ENCODE peak calls at places on chromosomes 13 and 19, in ten cellular contexts. X is Right ventricle myocardium superior, P is AG08396, G is mucosa of descending colon, H is M059J, I is AG09319, R is iPS DF 6.9, L is ovary, J is germinal center, A is NCI-H1694 treated with DMSO at 0.1 percent for 48 hours. Q is an unnamed sample.

GRCh38 chr13:46614582-46614981 is 61.6 kb downstream of the LRCH1 start:
- DNase-seq in R (no peak), A (no peak), H (no peak), G (no peak), J (no peak), L (no peak), X (no peak), P (no peak), I (no peak), Q (no peak)

GRCh38 chr19:45757696-45758095 is 11.4 kb downstream of the SIX5 start:
- DNase-seq in G (no peak), A (no peak), X (no peak), I (no peak), R (no peak), J (no peak), L (no peak), P (no peak), H (no peak), Q (no peak)

GRCh38 chr19:13987101-13987890 is 18.8 kb downstream of the RFX1 start:
- DNase-seq in R (no peak), J (no peak), G (no peak), P (no peak), I (no peak), X (peak; percentile 76), H (no peak), A (no peak), L (no peak), Q (no peak)

GRCh38 chr13:44155422-44156293 is 218.0 kb upstream of the SERP2 start:
- DNase-seq in J (no peak), H (no peak), P (peak; percentile 59), I (no peak), G (peak; percentile 61), A (no peak), X (peak; percentile 66), L (peak; percentile 72), R (no peak), Q (peak; percentile 60)

GRCh38 chr13:73299787-73300186 is 241.0 kb downstream of the KLF5 start:
- DNase-seq in R (no peak), X (no peak), A (no peak), I (no peak), L (no peak), G (no peak), H (peak; percentile 6), P (no peak), J (no peak), Q (no peak)

GRCh38 chr19:47097396-47098217 is 16.0 kb downstream of the ZC3H4 start:
- DNase-seq in X (peak; percentile 70), I (no peak), A (no peak), G (peak; percentile 58), L (no peak), J (no peak), H (no peak), P (no peak), R (no peak), Q (no peak)

GRCh38 chr19:32662186-32662585 is 12.8 kb downstream of the ANKRD27 start:
- DNase-seq in I (no peak), P (no peak), J (no peak), A (no peak), R (no peak), L (no peak), X (no peak), H (peak; percentile 47), G (no peak), Q (no peak)

GRCh38 chr19:12959482-12959881 is 2.5 kb upstream of the GADD45GIP1 start:
- DNase-seq in J (no peak), A (no peak), L (no peak), P (no peak), I (no peak), R (no peak), H (no peak), X (no peak), G (no peak), Q (no peak)

GRCh38 chr13:35474551-35474950 is 1.9 kb downstream of the MAB21L1 start:
- DNase-seq in X (no peak), P (no peak), A (no peak), G (no peak), I (no peak), L (no peak), H (peak; percentile 26), R (no peak), J (no peak), Q (no peak)

GRCh38 chr19:48308695-48309586 is 16.4 kb upstream of the EMP3 start:
- DNase-seq in G (no peak), H (no peak), X (no peak), R (no peak), L (no peak), J (no peak), I (no peak), A (peak; percentile 40), P (no peak), Q (peak; percentile 49)

GRCh38 chr13:25292301-25292700 is 5.0 kb upstream of the MTMR6 start:
- DNase-seq in I (no peak), G (no peak), X (no peak), P (peak; percentile 9), J (no peak), R (no peak), L (no peak), H (peak; percentile 10), A (peak; percentile 78), Q (no peak)

GRCh38 chr19:45906221-45906620 is 3.8 kb upstream of the MYPOP start:
- DNase-seq in I (no peak), J (no peak), L (no peak), G (no peak), X (no peak), A (no peak), H (peak; percentile 63), R (no peak), P (no peak), Q (no peak)

GRCh38 chr13:41019027-41019487 is at the start of gene ELF1:
- DNase-seq in H (peak; percentile 73), I (no peak), R (no peak), J (peak; percentile 70), X (no peak), L (peak; percentile 33), A (no peak), G (peak; percentile 51), P (peak; percentile 41), Q (no peak)

GRCh38 chr19:2042485-2043268 is 8.4 kb downstream of the MKNK2 start:
- DNase-seq in P (no peak), H (no peak), I (no peak), L (peak; percentile 80), A (no peak), X (peak; percentile 72), G (peak; percentile 72), R (no peak), J (no peak), Q (no peak)

GRCh38 chr13:93561553-93561952 is 334.9 kb downstream of the GPC6 start:
- DNase-seq in L (no peak), X (no peak), H (no peak), I (no peak), A (peak; percentile 91), J (no peak), G (no peak), R (peak; percentile 37), P (no peak), Q (no peak)

GRCh38 chr19:57850553-57851017 is 926 bp downstream of the ZNF587 start:
- DNase-seq in X (no peak), G (peak; percentile 64), L (no peak), P (no peak), A (no peak), J (no peak), H (no peak), R (no peak), I (no peak), Q (no peak)

GRCh38 chr13:44116562-44117315 is 237.0 kb downstream of the LACC1 start:
- DNase-seq in L (no peak), I (no peak), P (no peak), R (no peak), J (peak; percentile 10), H (no peak), G (no peak), X (no peak), A (no peak), Q (no peak)

GRCh38 chr13:44013666-44014291 is 134.1 kb downstream of the LACC1 start:
- DNase-seq in L (no peak), R (no peak), X (no peak), H (peak; percentile 79), J (no peak), P (peak; percentile 33), A (peak; percentile 1), G (no peak), I (peak; percentile 7), Q (no peak)

GRCh38 chr19:45469835-45470146 is 2.0 kb downstream of the FOSB start:
- DNase-seq in I (no peak), H (no peak), A (no peak), J (no peak), X (no peak), G (no peak), R (no peak), L (no peak), P (peak; percentile 90), Q (peak; percentile 84)

GRCh38 chr19:14005381-14006084 is 587 bp downstream of the RFX1 start:
- DNase-seq in G (peak; percentile 95), J (peak; percentile 89), H (peak; percentile 71), A (peak; percentile 18), R (no peak), L (peak; percentile 94), X (peak; percentile 95), P (peak; percentile 84), I (peak; percentile 55), Q (peak; percentile 78)

GRCh38 chr13:30916991-30917390 is 10.9 kb downstream of the MEDAG start:
- DNase-seq in G (no peak), X (no peak), J (no peak), H (no peak), A (no peak), R (no peak), I (no peak), P (no peak), L (no peak), Q (no peak)

GRCh38 chr13:26348966-26349365 is 95.0 kb downstream of the CDK8 start:
- DNase-seq in H (no peak), R (no peak), X (no peak), L (no peak), P (no peak), I (no peak), J (no peak), G (no peak), A (no peak), Q (no peak)

GRCh38 chr13:44812818-44813217 is 176.5 kb downstream of the NUFIP1 start:
- DNase-seq in L (no peak), R (no peak), G (no peak), P (no peak), H (no peak), A (no peak), X (no peak), I (no peak), J (no peak), Q (no peak)

GRCh38 chr13:99876651-99877050 is 94.9 kb downstream of the ZIC5 start:
- DNase-seq in I (no peak), X (no peak), A (no peak), L (no peak), P (no peak), G (no peak), J (no peak), R (no peak), H (no peak), Q (no peak)

GRCh38 chr19:4390017-4390861 is 10.1 kb downstream of the SH3GL1 start:
- DNase-seq in P (no peak), R (no peak), J (no peak), H (no peak), X (no peak), L (peak; percentile 38), I (no peak), G (no peak), A (no peak), Q (no peak)

GRCh38 chr19:11382898-11383705 is 1.0 kb downstream of the EPOR start:
- DNase-seq in P (peak; percentile 68), A (no peak), L (no peak), G (peak; percentile 70), I (no peak), J (peak; percentile 68), X (peak; percentile 73), R (no peak), H (peak; percentile 36), Q (no peak)

GRCh38 chr13:107258599-107259187 is 690.8 kb upstream of the ARGLU1 start:
- DNase-seq in R (no peak), X (no peak), I (no peak), L (no peak), J (no peak), G (no peak), A (no peak), H (no peak), P (peak; percentile 20), Q (no peak)

GRCh38 chr13:52156724-52157251 is 2.6 kb downstream of the NEK3 start:
- DNase-seq in J (no peak), L (no peak), R (no peak), I (no peak), G (no peak), X (no peak), A (no peak), H (peak; percentile 3), P (peak; percentile 12), Q (no peak)

Q was measured in caudate nucleus.